ENCODE peak calls at places on chromosomes 3 and 15, in six cellular contexts. M is mammary epithelial cell, Y is progenitor cell of endocrine pancreas, Z is WTC11, D is breast epithelium, T is IMR-90. G is an unnamed sample.

GRCh38 chr3:151379083-151379734 is 5.3 kb downstream of the P2RY12 start:
- DNase-seq in M (no peak), Y (peak; percentile 37), Z (peak; percentile 66), D (no peak), T (no peak), G (peak; percentile 26)

GRCh38 chr3:45332901-45333407 is 55.4 kb upstream of the LARS2 start:
- DNase-seq in M (no peak), Y (no peak), Z (no peak), D (no peak), T (no peak), G (no peak)

GRCh38 chr3:89252865-89253264 is 145.4 kb downstream of the EPHA3 start:
- DNase-seq in M (no peak), Y (no peak), Z (no peak), D (no peak), T (no peak), G (no peak)

GRCh38 chr3:168876346-168877035 is 780.8 kb upstream of the GOLIM4 start:
- DNase-seq in M (no peak), Y (no peak), Z (no peak), D (no peak), T (no peak), G (no peak)

GRCh38 chr3:190325923-190326322 is 3.7 kb upstream of the CLDN1 start:
- DNase-seq in M (peak; percentile 74), Y (no peak), Z (no peak), D (no peak), T (peak; percentile 54), G (peak; percentile 99)

GRCh38 chr3:135997554-135998320 is 32.2 kb downstream of the PPP2R3A start:
- DNase-seq in M (no peak), Y (no peak), Z (no peak), D (no peak), T (no peak), G (no peak)

GRCh38 chr3:178421069-178421468 is 115.2 kb upstream of the KCNMB2 start:
- DNase-seq in M (no peak), Y (no peak), Z (no peak), D (no peak), T (no peak), G (no peak)

GRCh38 chr3:191240432-191240831 is 41.4 kb downstream of the OSTN start:
- DNase-seq in M (no peak), Y (no peak), Z (no peak), D (no peak), T (no peak), G (no peak)

GRCh38 chr15:66609876-66610275 is 44.1 kb upstream of the LCTL start:
- DNase-seq in M (no peak), Y (no peak), Z (no peak), D (no peak), T (no peak), G (no peak)

GRCh38 chr3:98741121-98741716 is 21.9 kb upstream of the ST3GAL6 start:
- DNase-seq in M (peak; percentile 37), Y (no peak), Z (no peak), D (no peak), T (peak; percentile 70), G (peak; percentile 77)

GRCh38 chr3:10974131-10974530 is 18.4 kb upstream of the SLC6A1 start:
- DNase-seq in M (no peak), Y (no peak), Z (no peak), D (no peak), T (no peak), G (no peak)

GRCh38 chr3:55782806-55783205 is 295.7 kb upstream of the WNT5A start:
- DNase-seq in M (no peak), Y (no peak), Z (no peak), D (no peak), T (no peak), G (no peak)

GRCh38 chr3:104763007-104763406 is 603.7 kb upstream of the ALCAM start:
- DNase-seq in M (no peak), Y (no peak), Z (no peak), D (no peak), T (peak; percentile 44), G (no peak)

GRCh38 chr15:24924153-24924552 is 30.6 kb upstream of the SNRPN start:
- DNase-seq in M (no peak), Y (no peak), Z (no peak), D (no peak), T (no peak), G (no peak)

GRCh38 chr15:65386376-65386775 is 8.6 kb upstream of the IGDCC3 start:
- DNase-seq in M (no peak), Y (no peak), Z (no peak), D (no peak), T (no peak), G (no peak)

GRCh38 chr3:101685050-101685400 is 1.5 kb downstream of the RPL24 start:
- DNase-seq in M (no peak), Y (no peak), Z (no peak), D (no peak), T (no peak), G (peak; percentile 44)

GRCh38 chr15:45611305-45611704 is 23.5 kb upstream of the SQOR start:
- DNase-seq in M (no peak), Y (no peak), Z (no peak), D (no peak), T (no peak), G (no peak)
- TF ChIP-seq CTCF in M (peak; percentile 39), Y (peak; percentile 59), Z (no peak), D (no peak), T (peak; percentile 54), G (peak; percentile 32)

GRCh38 chr3:180961552-180961951 is 28.0 kb downstream of the DNAJC19 start:
- DNase-seq in M (no peak), Y (no peak), Z (no peak), D (no peak), T (no peak), G (no peak)
- TF ChIP-seq CTCF in M (no peak), Y (no peak), Z (no peak), D (no peak), T (no peak), G (no peak)

DNA sequence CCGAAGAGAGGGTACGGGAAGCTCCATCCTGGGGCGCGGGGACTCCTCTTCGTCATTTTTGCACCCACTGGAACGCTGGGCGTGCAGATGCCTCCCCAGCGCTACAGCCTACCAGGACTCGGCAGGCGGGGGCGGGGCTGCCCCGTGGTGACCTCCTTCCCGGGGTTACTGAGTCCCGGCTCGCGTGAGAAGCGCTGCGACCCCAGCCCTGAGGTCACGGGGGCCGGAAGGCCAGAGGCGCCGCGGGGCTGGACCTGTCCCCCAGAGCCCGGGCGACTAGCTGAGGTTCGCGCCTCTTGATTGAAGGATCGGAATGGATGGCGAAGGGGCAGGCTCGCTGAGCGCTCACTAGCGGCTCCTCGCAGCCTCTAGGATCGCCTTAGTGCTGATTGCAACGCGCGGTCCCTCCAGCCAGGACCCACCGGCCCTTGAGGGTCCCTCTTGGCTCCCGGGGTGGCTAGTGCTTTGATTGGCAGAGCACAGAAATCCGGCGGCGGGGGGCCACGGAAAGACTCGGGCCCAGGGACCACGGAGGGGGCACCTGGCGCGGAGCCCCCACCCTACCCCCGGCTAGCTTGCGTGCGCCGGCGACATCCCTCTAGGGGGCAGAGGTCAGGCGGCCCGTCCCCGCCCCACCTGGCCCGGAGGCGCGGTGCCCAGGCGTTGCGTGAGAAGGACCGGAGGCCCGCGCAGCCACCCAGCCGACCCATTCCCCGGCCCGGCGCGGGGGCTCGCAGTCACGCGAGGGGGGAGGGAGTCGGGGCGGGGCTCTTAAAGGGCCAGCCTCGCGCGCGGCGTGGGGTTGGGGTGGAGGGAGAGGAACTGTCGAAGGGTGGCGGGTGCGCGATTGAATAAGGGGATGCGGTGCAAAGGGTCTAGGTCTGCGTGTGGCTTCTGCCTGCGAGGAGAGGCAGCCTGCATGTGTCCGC is 781 bp upstream of the CYP1A1 start:
- DNase-seq in M (peak; percentile 16), Y (peak; percentile 42), Z (peak; percentile 67), D (no peak), T (no peak), G (no peak)
- TF ChIP-seq CTCF in M (no peak), Y (peak; percentile 27), Z (no peak), D (no peak), T (no peak), G (no peak)

DNA sequence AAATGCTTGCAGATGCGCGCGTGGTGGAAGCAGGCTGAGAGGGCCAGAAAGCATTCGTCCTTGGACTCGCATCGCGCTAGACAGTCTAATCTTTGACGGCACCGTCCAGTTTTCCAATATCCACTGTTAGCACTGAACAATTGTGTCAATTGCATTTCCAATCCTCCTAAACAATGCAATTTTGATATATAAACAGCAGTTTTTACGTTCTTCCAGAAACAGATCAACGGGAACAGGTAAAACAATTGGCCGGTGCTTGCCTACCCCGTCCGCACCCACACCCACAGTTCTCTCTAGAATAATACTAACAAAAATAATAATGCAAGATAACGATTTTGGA is 17.2 kb downstream of the CPN2 start:
- DNase-seq in M (no peak), Y (no peak), Z (no peak), D (no peak), T (no peak), G (no peak)
- TF ChIP-seq CTCF in M (no peak), Y (no peak), Z (no peak), D (no peak), T (no peak), G (no peak)

G was measured in bronchial epithelial cell.